ENCODE peak calls at places on chromosomes 7 and 10, in five cellular contexts. N is astrocyte of the cerebellum, O is progenitor cell of endocrine pancreas, S is spleen, D is endothelial cell. K is an unnamed sample.

GRCh38 chr10:60148266-60148840 is 241.3 kb downstream of the ANK3 start:
- DNase-seq in S (no peak), N (peak; percentile 88), D (no peak), O (no peak), K (no peak)

GRCh38 chr10:112950714-112951348 is 784 bp downstream of the TCF7L2 start:
- DNase-seq in S (peak; percentile 80), O (no peak), D (peak; percentile 38), N (no peak), K (peak; percentile 29)

GRCh38 chr10:33129987-33130386 is 172.0 kb upstream of the ITGB1 start:
- DNase-seq in O (no peak), N (peak; percentile 82), D (no peak), S (no peak), K (no peak)

GRCh38 chr7:25429731-25430130 is 201.4 kb upstream of the NPVF start:
- DNase-seq in N (no peak), O (no peak), D (no peak), S (no peak), K (no peak)

GRCh38 chr7:112495820-112496462 is 15.2 kb downstream of the LSMEM1 start:
- DNase-seq in S (no peak), N (peak; percentile 71), D (peak; percentile 18), O (no peak), K (no peak)

GRCh38 chr10:132707776-132708171 is 78.2 kb downstream of the NKX6-2 start:
- DNase-seq in S (peak; percentile 67), D (no peak), O (no peak), N (no peak), K (no peak)

GRCh38 chr10:130479146-130479545 is 343.0 kb downstream of the GLRX3 start:
- DNase-seq in S (no peak), N (no peak), O (no peak), D (no peak), K (no peak)

GRCh38 chr7:72446566-72447462 is 34.7 kb upstream of the CALN1 start:
- DNase-seq in S (peak; percentile 45), N (no peak), D (no peak), O (no peak), K (no peak)

GRCh38 chr10:70742537-70743429 is 42.4 kb downstream of the TBATA start:
- DNase-seq in D (peak; percentile 54), S (peak; percentile 72), N (peak; percentile 93), O (no peak), K (no peak)

GRCh38 chr7:46559194-46559576 is 638.1 kb upstream of the IGFBP3 start:
- DNase-seq in S (no peak), N (no peak), D (no peak), O (no peak), K (no peak)

GRCh38 chr10:124292911-124293640 is 125.6 kb downstream of the OAT start:
- DNase-seq in O (no peak), D (no peak), S (no peak), N (no peak), K (no peak)

GRCh38 chr7:48875300-48875916 is 48.9 kb upstream of the CDC14C start:
- DNase-seq in N (peak; percentile 23), S (no peak), O (peak; percentile 22), D (peak; percentile 50), K (peak; percentile 41)

GRCh38 chr7:137801003-137801402 is 45.8 kb downstream of the DGKI start:
- DNase-seq in S (no peak), N (no peak), D (no peak), O (no peak), K (no peak)

GRCh38 chr7:7922684-7923385 is 45.8 kb upstream of the GLCCI1 start:
- DNase-seq in D (no peak), O (no peak), N (no peak), S (no peak), K (no peak)

GRCh38 chr10:44786451-44786850 is 124.7 kb upstream of the TMEM72 start:
- DNase-seq in O (no peak), N (peak; percentile 50), D (no peak), S (no peak), K (no peak)

GRCh38 chr7:21261627-21262564 is 166.0 kb upstream of the SP4 start:
- DNase-seq in N (peak; percentile 6), D (peak; percentile 52), O (peak; percentile 16), S (peak; percentile 71), K (peak; percentile 43)

GRCh38 chr7:27175626-27176342 is 1.7 kb upstream of the HOXA10 start:
- DNase-seq in O (no peak), S (peak; percentile 57), N (no peak), D (no peak), K (no peak)

GRCh38 chr10:2202401-2202800 is 465.1 kb upstream of the ADARB2 start:
- DNase-seq in S (no peak), N (no peak), D (no peak), O (no peak), K (no peak)

GRCh38 chr10:80132299-80133139 is at the start of gene PLAC9:
- DNase-seq in D (peak; percentile 56), O (peak; percentile 31), S (no peak), N (no peak), K (peak; percentile 24)

DNA sequence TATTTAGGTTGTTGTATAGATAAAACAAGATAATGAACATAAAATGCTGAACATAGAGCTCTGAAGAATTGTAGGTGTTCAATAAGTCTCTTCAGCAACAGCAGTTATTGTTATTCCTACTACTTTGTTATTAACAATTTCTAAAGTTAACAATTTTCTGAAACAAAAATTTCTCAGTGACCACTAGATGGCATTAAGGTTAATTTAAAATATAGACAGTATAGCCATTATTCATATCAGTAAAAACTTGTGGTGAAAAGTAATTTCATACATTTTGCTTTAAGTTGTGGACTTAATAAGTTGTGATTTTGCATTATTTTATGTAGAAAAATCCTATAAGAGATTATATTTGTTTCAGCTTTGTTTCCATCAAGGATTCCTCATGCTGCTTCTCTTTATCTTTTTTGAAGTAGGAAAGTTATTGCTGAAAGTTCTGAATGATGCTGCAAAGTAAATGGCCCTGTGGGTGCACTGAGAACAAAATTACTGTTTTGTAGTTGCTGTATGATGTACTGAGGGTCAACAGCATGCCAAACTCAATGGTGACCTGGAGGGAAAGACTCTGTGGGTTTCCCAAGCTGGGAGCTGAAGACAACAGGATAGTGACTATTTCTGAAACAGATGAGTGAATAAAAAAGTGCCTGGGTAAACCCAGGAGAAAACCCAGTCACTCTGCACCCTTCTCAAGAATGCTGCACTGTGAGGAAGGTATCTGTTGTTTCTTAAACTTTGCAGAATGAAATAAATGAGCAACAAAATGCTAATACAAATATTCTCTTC is 253.6 kb downstream of the KIF20B start:
- DNase-seq in D (no peak), S (no peak), N (no peak), O (no peak), K (no peak)
- TF ChIP-seq CTCF in D (peak; percentile 62), S (peak; percentile 24), N (no peak), O (peak; percentile 40), K (peak; percentile 61)

DNA sequence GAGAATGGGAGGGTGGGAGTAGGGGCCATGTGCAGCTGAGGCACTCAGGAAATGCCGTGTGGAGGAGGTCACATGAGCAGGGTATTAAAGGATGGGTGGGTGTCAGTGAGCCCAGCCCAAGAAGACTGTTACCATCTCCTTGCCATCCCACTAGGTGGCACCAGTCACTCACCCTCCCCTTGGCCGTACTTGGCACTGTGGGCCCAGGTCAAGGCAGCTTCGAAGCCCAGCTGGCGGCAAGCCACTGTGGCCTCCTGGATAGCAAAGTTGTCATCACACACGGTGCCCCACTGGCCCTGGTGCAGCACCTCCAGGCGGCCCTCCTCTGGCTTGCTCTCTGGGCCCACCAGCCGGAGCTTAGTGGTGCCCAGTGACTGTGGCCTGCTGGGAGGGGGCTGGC is 5.4 kb downstream of the LOXL4 start:
- DNase-seq in D (peak; percentile 38), S (no peak), N (no peak), O (no peak), K (no peak)
- TF ChIP-seq CTCF in D (peak; percentile 22), S (peak; percentile 42), N (peak; percentile 10), O (peak; percentile 8), K (peak; percentile 38)

GRCh38 chr7:70044525-70044924 is 446.2 kb downstream of the AUTS2 start:
- DNase-seq in N (no peak), O (no peak), D (no peak), S (no peak), K (no peak)

GRCh38 chr7:70043139-70043538 is 444.9 kb downstream of the AUTS2 start:
- DNase-seq in O (no peak), S (no peak), D (no peak), N (no peak), K (no peak)

GRCh38 chr7:70044064-70044463 is 445.8 kb downstream of the AUTS2 start:
- DNase-seq in N (no peak), S (no peak), O (no peak), D (no peak), K (no peak)

GRCh38 chr7:70042533-70042932 is 444.3 kb downstream of the AUTS2 start:
- DNase-seq in N (peak; percentile 31), D (no peak), S (no peak), O (no peak), K (no peak)

GRCh38 chr7:70040971-70041766 is 442.9 kb downstream of the AUTS2 start:
- DNase-seq in S (no peak), D (no peak), N (peak; percentile 13), O (no peak), K (no peak)
- TF ChIP-seq CTCF in S (no peak), D (no peak), N (peak; percentile 18), O (peak; percentile 59), K (peak; percentile 69)

GRCh38 chr10:64115913-64116643 is 594.9 kb downstream of the REEP3 start:
- DNase-seq in O (no peak), D (peak; percentile 26), N (no peak), S (no peak), K (peak; percentile 38)
- TF ChIP-seq CTCF in O (peak; percentile 59), D (no peak), N (peak; percentile 56), S (peak; percentile 38), K (peak; percentile 65)

GRCh38 chr7:57181281-57181680 is 49.0 kb upstream of the ZNF479 start:
- DNase-seq in O (no peak), N (no peak), S (peak; percentile 38), D (no peak), K (no peak)
- TF ChIP-seq CTCF in O (no peak), N (no peak), S (no peak), D (no peak), K (no peak)

DNA sequence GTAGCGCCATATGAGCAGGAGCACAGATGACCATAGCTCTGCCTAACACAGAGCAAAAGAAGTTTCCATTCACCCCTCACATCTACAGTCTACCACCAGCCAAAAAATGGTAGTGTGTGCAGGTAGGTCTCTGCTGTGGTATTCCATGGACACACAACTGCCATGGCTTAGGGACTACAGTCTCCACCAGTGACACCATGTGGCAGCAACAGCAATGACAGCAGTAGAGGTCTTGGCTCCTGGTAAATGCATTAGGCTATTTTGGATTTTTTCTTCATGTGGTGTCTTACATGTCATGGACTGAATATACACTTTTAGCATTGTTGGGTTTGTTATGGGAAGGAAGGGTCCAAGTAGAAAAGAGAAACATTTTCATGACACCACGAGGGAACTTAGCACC is 70.1 kb upstream of the CABCOCO1 start:
- DNase-seq in N (no peak), S (no peak), D (peak; percentile 15), O (no peak), K (no peak)
- TF ChIP-seq CTCF in N (no peak), S (peak; percentile 42), D (peak; percentile 49), O (peak; percentile 37), K (peak; percentile 37)

K was measured in neural crest cell.